ENCODE peak calls at places on chromosomes 3 and 15, in five cellular contexts. N, L, S, T and Y are unnamed samples.

GRCh38 chr15:90451215-90451850 is 63.3 kb downstream of the IQGAP1 start:
- DNase-seq in S (no peak), L (no peak), T (no peak), N (no peak), Y (no peak)

GRCh38 chr3:114308830-114309229 is 15.0 kb downstream of the TIGIT start:
- DNase-seq in N (no peak), L (no peak), T (no peak), S (no peak), Y (no peak)

GRCh38 chr3:165195628-165196576 is at the start of gene SLITRK3:
- DNase-seq in N (peak), L (no peak), S (no peak), T (no peak), Y (peak)

GRCh38 chr3:165523801-165524200 is 313.4 kb downstream of the BCHE start:
- DNase-seq in N (no peak), L (no peak), S (no peak), T (no peak), Y (no peak)

GRCh38 chr15:25508369-25509002 is 69.7 kb upstream of the UBE3A start:
- DNase-seq in N (no peak), L (no peak), S (no peak), T (no peak), Y (no peak)

GRCh38 chr3:40737343-40737742 is 212.6 kb downstream of the ZNF621 start:
- DNase-seq in L (no peak), S (no peak), T (no peak), N (no peak), Y (no peak)

GRCh38 chr3:112046599-112046998 is 12.1 kb downstream of the TMPRSS7 start:
- DNase-seq in L (no peak), T (no peak), S (no peak), N (no peak), Y (no peak)

GRCh38 chr3:97910931-97911351 is 61.3 kb downstream of the RIOX2 start:
- DNase-seq in N (no peak), S (no peak), T (no peak), L (no peak), Y (no peak)

GRCh38 chr15:31503256-31503655 is 176.6 kb downstream of the KLF13 start:
- DNase-seq in T (peak), N (no peak), L (no peak), S (no peak), Y (no peak)

GRCh38 chr15:27989428-27989827 is 109.7 kb downstream of the OCA2 start:
- DNase-seq in N (no peak), T (no peak), L (no peak), S (no peak), Y (no peak)

GRCh38 chr3:133881987-133882825 is 13.5 kb downstream of the RAB6B start:
- DNase-seq in L (no peak), S (no peak), T (no peak), N (no peak), Y (no peak)

GRCh38 chr3:23712656-23713559 is 92.8 kb upstream of the UBE2E1 start:
- DNase-seq in T (no peak), S (peak), N (no peak), L (peak), Y (peak)

GRCh38 chr3:150050510-150050909 is 79.8 kb upstream of the PFN2 start:
- DNase-seq in T (no peak), S (no peak), L (no peak), N (no peak), Y (no peak)

GRCh38 chr15:62847900-62848489 is 194.6 kb upstream of the TPM1 start:
- DNase-seq in L (peak), N (peak), T (peak), S (no peak), Y (peak)

GRCh38 chr3:119184808-119185690 is 11.7 kb downstream of the UPK1B start:
- DNase-seq in N (no peak), S (no peak), T (no peak), L (no peak), Y (no peak)

GRCh38 chr15:70361891-70362290 is 264.2 kb upstream of the TLE3 start:
- DNase-seq in L (no peak), S (no peak), T (no peak), N (no peak), Y (no peak)

GRCh38 chr15:39743611-39744010 is 39.0 kb downstream of the FSIP1 start:
- DNase-seq in L (no peak), S (no peak), T (no peak), N (no peak), Y (no peak)

GRCh38 chr3:43892535-43892934 is 201.8 kb downstream of the ABHD5 start:
- DNase-seq in S (no peak), L (no peak), N (no peak), T (no peak), Y (no peak)

GRCh38 chr3:112633191-112633590 is 7.8 kb downstream of the CCDC80 start:
- DNase-seq in L (no peak), S (no peak), N (no peak), T (no peak), Y (no peak)

GRCh38 chr15:64068133-64068532 is 21.8 kb upstream of the DAPK2 start:
- DNase-seq in T (no peak), N (no peak), S (no peak), L (no peak), Y (no peak)

GRCh38 chr15:100211855-100212850 is 129.6 kb downstream of the ADAMTS17 start:
- DNase-seq in N (no peak), L (no peak), S (no peak), T (no peak), Y (no peak)

GRCh38 chr3:40887012-40887411 is 312.3 kb upstream of the CTNNB1 start:
- DNase-seq in T (no peak), L (no peak), N (no peak), S (no peak), Y (no peak)

GRCh38 chr3:57952208-57952631 is 56.0 kb upstream of the FLNB start:
- DNase-seq in N (no peak), L (peak), S (no peak), T (no peak), Y (no peak)

GRCh38 chr3:98343647-98344507 is 9.8 kb upstream of the OR5K4 start:
- DNase-seq in T (no peak), S (no peak), N (peak), L (no peak), Y (peak)

GRCh38 chr3:182259579-182259978 is 533.7 kb upstream of the ATP11B start:
- DNase-seq in S (no peak), T (no peak), N (peak), L (peak), Y (peak)

GRCh38 chr3:12809001-12809400 is 12.5 kb downstream of the CAND2 start:
- DNase-seq in N (no peak), S (no peak), L (no peak), T (no peak), Y (no peak)

GRCh38 chr3:195543642-195544536 is 764 bp upstream of the PPP1R2 start:
- DNase-seq in T (no peak), S (no peak), N (no peak), L (no peak), Y (peak)

GRCh38 chr3:8443829-8444791 is 57.5 kb upstream of the LMCD1 start:
- DNase-seq in N (peak), L (peak), S (peak), T (peak), Y (peak)

GRCh38 chr15:63089260-63090043 is 32.2 kb upstream of the LACTB start:
- DNase-seq in N (no peak), S (no peak), L (no peak), T (no peak), Y (peak)

GRCh38 chr15:89486726-89487050 is 9.7 kb downstream of the RHCG start:
- DNase-seq in N (no peak), L (peak), T (no peak), S (no peak), Y (no peak)

GRCh38 chr3:32106132-32106928 is at the start of gene GPD1L:
- DNase-seq in S (peak), N (peak), L (peak), T (peak), Y (peak)

GRCh38 chr15:85443593-85444328 is 63.4 kb downstream of the AKAP13 start:
- DNase-seq in S (no peak), T (no peak), L (no peak), N (no peak), Y (peak)

GRCh38 chr15:39669671-39670070 is 88.8 kb downstream of the THBS1 start:
- DNase-seq in L (no peak), N (no peak), S (no peak), T (no peak), Y (no peak)

GRCh38 chr3:129651316-129652202 is 45.1 kb upstream of the PLXND1 start:
- DNase-seq in S (no peak), L (no peak), T (no peak), N (no peak), Y (no peak)
- TF ChIP-seq CTCF in S (no peak), L (no peak), T (no peak), N (no peak), Y (no peak)

GRCh38 chr3:66501483-66502266 is 853 bp upstream of the LRIG1 start:
- DNase-seq in L (no peak), S (no peak), T (no peak), N (no peak), Y (no peak)
- TF ChIP-seq CTCF in L (no peak), S (no peak), T (no peak), N (no peak), Y (no peak)

DNA sequence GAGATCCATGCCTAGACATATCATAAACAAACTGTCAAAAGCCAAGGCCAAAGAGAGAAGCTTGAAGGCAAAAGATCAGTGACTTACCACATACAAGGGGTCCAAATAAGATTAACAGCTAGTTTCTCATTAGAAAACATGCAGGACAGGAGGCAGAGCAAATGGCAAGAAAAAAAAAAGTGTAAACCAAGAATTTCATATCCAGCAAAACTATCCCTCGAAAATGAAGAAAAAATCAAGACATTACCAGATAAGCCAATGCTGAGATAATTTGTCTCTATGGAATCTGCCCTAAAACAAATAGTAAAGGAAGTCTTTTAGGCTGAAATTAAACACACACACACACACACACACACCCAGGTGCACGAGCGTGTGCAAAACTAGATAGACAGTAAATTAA is 99.6 kb upstream of the NSMCE3 start:
- DNase-seq in T (no peak), S (no peak), N (no peak), L (no peak), Y (no peak)
- TF ChIP-seq CTCF in T (no peak), S (no peak), N (no peak), L (no peak), Y (no peak)

DNA sequence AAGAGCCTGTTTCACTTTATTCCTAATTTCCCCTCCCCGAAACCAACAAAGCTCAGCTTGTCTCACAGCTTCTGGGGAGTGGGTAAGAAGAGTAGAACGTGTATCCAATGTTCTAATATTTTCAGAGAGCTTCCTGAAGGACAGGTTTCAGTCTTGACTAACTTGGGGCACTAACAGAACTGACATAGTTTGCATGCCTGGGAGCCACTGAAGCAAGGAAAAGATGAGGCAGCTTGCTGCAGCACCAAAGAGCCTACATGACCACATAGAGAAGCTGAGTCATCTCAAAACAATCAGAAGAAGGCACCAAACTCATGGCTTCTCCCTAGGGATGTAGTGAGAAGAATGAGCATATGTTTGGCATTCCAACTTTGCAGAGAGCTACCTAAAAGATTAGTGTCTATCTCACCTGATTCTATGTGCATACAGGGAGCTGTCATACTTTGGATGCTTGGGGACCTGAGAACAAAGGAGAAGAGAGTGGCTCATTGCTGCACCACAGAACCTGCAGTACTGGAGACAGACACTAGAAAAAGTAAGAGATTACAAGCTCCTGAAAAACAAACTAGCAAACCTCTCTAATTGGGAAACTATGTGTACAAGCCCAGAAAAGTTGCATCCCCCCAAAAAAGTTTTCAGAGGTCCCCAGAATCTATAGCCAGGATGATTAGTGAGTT is 86.9 kb downstream of the DCLK3 start:
- DNase-seq in N (no peak), L (no peak), T (no peak), S (no peak), Y (no peak)
- TF ChIP-seq CTCF in N (no peak), L (no peak), T (no peak), S (no peak), Y (no peak)